ENCODE peak calls at places on chromosomes 13 and 19, in five cellular contexts. K is A549, U is WTC11, I is HepG2, E is GM12878. L is an unnamed sample.

GRCh38 chr19:1859319-1859718 is 4.1 kb downstream of the KLF16 start:
- DNase-seq in I (no peak), K (peak; percentile 51), U (no peak), E (no peak), L (peak; percentile 54)

GRCh38 chr13:110553417-110553816 is 8.1 kb downstream of the RAB20 start:
- DNase-seq in E (no peak), I (peak; percentile 25), K (no peak), U (no peak), L (no peak)

GRCh38 chr13:111855016-111855590 is 211.8 kb upstream of the SOX1 start:
- DNase-seq in E (no peak), I (no peak), K (no peak), U (no peak), L (no peak)

GRCh38 chr19:14476663-14477401 is 1.7 kb upstream of the PTGER1 start:
- DNase-seq in U (no peak), K (peak; percentile 73), I (no peak), E (no peak), L (peak; percentile 66)

GRCh38 chr13:26880741-26881140 is 120.2 kb upstream of the GPR12 start:
- DNase-seq in I (no peak), K (no peak), U (no peak), E (no peak), L (no peak)

GRCh38 chr19:54388001-54388802 is 23.5 kb upstream of the LAIR1 start:
- DNase-seq in U (peak; percentile 24), I (no peak), E (no peak), K (no peak), L (no peak)

GRCh38 chr19:40754611-40755247 is 3.7 kb downstream of the SNRPA start:
- DNase-seq in E (no peak), K (peak; percentile 53), U (no peak), I (peak; percentile 62), L (no peak)

GRCh38 chr19:46609511-46610412 is 8.6 kb downstream of the CALM3 start:
- DNase-seq in K (no peak), E (no peak), U (peak; percentile 9), I (no peak), L (no peak)

GRCh38 chr13:20882206-20882605 is 20.3 kb downstream of the XPO4 start:
- DNase-seq in E (no peak), U (no peak), I (no peak), K (no peak), L (no peak)

GRCh38 chr13:89282241-89282640 is 1611.1 kb downstream of the SLITRK5 start:
- DNase-seq in U (no peak), K (no peak), I (no peak), E (no peak), L (no peak)

GRCh38 chr19:48830965-48831364 is 5.3 kb downstream of the HSD17B14 start:
- DNase-seq in U (no peak), K (no peak), I (no peak), E (no peak), L (no peak)

GRCh38 chr13:90068658-90069057 is 1278.8 kb upstream of the MIR17HG start:
- DNase-seq in U (no peak), I (no peak), E (no peak), K (no peak), L (no peak)

GRCh38 chr19:3375221-3376088 is 9.1 kb downstream of the NFIC start:
- DNase-seq in K (no peak), I (no peak), E (no peak), U (no peak), L (peak; percentile 73)

GRCh38 chr13:29564828-29565227 is 30.7 kb downstream of the SLC7A1 start:
- DNase-seq in E (no peak), K (no peak), U (no peak), I (no peak), L (no peak)

GRCh38 chr19:18700501-18701249 is 17.2 kb downstream of the CRTC1 start:
- DNase-seq in I (no peak), U (peak; percentile 72), K (no peak), E (peak; percentile 27), L (peak; percentile 85)
- TF ChIP-seq ESRRA in I (no peak), U (no peak), K (no peak), E (no peak), L (no peak)

DNA sequence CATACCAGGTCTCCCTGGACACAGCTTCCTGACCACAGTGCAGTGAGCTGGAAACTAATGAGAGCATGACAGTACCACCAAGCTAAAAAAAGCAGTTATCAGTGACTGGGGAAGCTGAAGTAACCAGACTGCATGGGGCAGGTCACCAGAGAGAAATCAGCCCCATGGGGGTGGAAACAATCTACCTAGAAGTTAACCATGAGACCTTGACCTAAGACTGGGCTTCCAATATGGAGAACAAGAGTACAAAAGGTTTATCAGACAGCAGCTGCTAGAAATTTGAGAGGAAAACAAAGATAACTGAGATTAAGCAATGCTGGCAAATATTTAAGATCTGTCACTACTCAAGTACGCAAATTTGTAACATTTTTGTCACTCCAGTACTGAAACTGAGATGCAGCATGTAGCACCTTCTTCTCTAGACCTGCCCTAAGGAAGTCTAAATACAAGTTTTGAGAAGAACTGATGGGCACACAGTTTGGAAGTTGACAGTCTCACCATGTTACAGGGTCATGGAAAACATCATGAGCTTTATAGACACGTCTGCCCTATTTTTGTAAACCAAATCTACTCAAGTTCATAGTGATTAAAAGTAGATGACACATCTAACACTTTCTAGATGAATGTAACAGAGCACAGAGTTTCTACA is 2641.8 kb upstream of the PCDH20 start:
- DNase-seq in U (no peak), K (no peak), I (peak; percentile 33), E (no peak), L (no peak)
- TF ChIP-seq ESRRA in U (no peak), K (no peak), I (no peak), E (no peak), L (no peak)

GRCh38 chr13:77118134-77118533 is 91.2 kb upstream of the FBXL3 start:
- DNase-seq in K (no peak), U (peak; percentile 12), I (no peak), E (no peak), L (no peak)

GRCh38 chr13:77113496-77113895 is 86.5 kb upstream of the FBXL3 start:
- DNase-seq in I (no peak), U (no peak), K (no peak), E (no peak), L (no peak)

GRCh38 chr13:77112961-77113360 is 86.0 kb upstream of the FBXL3 start:
- DNase-seq in I (no peak), K (no peak), U (no peak), E (no peak), L (no peak)

GRCh38 chr13:77114271-77114670 is 87.3 kb upstream of the FBXL3 start:
- DNase-seq in E (no peak), U (no peak), I (no peak), K (no peak), L (no peak)
- TF ChIP-seq ESRRA in E (no peak), U (no peak), I (no peak), K (no peak), L (no peak)

DNA sequence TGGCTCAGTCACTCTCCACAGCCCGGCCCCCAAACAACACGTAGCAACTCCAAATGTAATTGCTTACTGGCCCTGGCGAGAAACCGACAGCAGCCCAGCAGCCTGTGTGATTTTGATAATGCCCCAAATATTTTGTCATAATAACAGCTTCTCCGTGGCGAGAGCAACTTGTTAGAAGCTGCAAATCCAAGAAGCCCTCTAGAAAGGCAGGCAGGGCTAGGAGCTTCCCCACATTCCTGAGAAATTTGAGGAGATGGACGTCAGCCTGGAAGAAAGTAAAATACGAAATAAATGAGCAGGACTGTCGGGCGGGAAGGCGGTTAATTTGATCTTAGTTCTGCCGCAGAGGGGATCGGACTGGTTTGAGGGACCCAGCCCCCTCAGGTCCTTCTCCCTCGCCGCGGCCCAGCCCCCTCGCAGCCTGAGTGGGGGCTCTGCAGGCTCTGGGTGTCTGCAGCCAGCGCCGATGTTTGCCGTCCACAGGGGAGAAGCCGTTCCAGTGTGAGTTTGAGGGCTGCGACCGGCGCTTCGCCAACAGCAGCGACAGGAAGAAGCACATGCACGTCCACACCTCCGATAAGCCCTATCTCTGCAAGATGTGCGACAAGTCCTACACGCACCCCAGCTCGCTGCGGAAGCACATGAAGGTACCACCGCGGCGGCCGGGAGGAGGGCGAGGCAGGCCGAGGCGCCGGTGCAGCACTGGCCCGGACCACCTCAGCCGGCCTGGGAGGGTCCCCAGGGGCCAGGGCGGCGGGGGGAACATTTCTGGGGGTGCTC is 3.1 kb downstream of the ZIC2 start:
- DNase-seq in I (no peak), E (no peak), U (peak; percentile 48), K (peak; percentile 40), L (no peak)
- TF ChIP-seq ESRRA in I (no peak), E (no peak), U (no peak), K (no peak), L (no peak)

DNA sequence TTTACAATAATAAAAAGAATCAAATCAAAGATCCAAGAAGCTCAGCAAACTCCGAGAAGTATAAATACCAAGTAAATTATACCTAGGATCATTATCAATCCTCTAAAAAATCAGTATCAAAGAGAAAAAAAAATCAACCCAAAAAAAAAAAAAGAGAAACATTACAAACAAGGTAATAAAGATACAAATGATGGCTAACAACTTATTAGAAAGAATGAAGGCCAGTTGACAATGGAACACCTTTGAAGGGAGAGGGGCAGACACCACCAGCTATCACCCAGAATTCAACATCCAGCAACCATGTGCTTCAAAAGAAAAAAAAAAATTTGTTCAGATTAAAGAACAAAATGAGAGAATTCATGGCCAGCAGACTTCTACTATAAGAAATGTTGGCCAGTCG is 77.2 kb downstream of the ABCC4 start:
- DNase-seq in I (no peak), K (no peak), E (no peak), U (no peak), L (no peak)
- TF ChIP-seq ESRRA in I (no peak), K (no peak), E (no peak), U (no peak), L (no peak)

GRCh38 chr13:44220948-44221347 is 152.7 kb upstream of the SERP2 start:
- DNase-seq in I (no peak), U (no peak), K (no peak), E (no peak), L (no peak)

GRCh38 chr13:44221657-44222056 is 152.0 kb upstream of the SERP2 start:
- DNase-seq in K (no peak), U (no peak), I (no peak), E (no peak), L (no peak)

GRCh38 chr13:44223785-44224432 is 149.7 kb upstream of the SERP2 start:
- DNase-seq in U (no peak), E (no peak), I (no peak), K (no peak), L (no peak)

GRCh38 chr13:44218501-44219240 is 155.0 kb upstream of the SERP2 start:
- DNase-seq in I (no peak), K (no peak), E (no peak), U (no peak), L (no peak)

DNA sequence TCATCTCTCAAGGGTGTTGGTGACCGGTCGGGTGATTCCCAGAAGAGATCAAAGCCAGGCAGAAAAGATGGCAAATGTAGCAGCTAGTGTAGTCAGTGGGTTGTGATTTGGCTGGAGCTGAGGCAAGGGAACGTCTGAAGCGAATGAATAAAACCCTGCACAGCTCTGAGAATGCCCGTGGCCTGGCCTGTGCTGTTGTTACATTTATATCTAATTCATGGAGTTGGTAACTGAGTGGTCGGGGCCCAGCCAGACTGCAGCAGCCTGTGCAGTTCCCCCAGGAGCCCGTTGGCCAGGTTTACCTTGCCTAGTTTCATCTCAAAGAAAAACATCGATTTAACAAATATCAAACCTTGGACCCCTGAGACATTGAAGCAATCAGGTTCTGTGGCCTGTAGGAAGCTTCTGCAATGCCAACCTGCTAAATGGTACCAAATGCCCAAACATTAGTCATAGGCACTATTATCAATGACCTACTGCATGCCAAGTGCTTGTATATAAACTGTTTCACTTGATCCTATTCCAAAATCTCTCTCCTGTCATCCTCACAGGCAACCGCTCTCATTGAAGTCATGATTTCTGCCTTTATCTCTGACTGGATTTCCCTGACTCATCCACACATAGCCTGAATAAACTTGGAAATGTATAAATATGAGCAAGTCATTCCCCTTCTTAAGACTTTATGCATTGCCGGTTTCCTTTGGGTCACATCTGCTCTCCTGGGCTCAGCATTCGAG is 153.6 kb upstream of the SERP2 start:
- DNase-seq in I (no peak), K (peak; percentile 58), U (no peak), E (no peak), L (no peak)
- TF ChIP-seq ESRRA in I (no peak), K (no peak), U (no peak), E (no peak), L (no peak)

L was measured in K562.